ENCODE peak calls at places on chromosomes 11 and 22, in nine cellular contexts. One of them, this sample, is unnamed.

GRCh38 chr22:30127749-30128166 is 47.5 kb downstream of the HORMAD2 start:
- DNase-seq in activated CD8-positive, alpha-beta memory T cell treated with anti-CD3 and anti-CD28 coated beads for 24 hours: no peak
- DNase-seq in glutamatergic neuron: no peak
- DNase-seq in NCI-H146: no peak
- DNase-seq in sciatic nerve: no peak
- DNase-seq in NCI-H460: no peak
- DNase-seq in mucosa of descending colon: no peak
- DNase-seq in heart right ventricle: no peak
- DNase-seq in NAMALWA: no peak
- DNase-seq in this sample: no peak

GRCh38 chr22:44575344-44576268 is 77.6 kb upstream of the RTL6 start:
- DNase-seq in glutamatergic neuron: no peak
- DNase-seq in NCI-H146: no peak
- DNase-seq in activated CD8-positive, alpha-beta memory T cell treated with anti-CD3 and anti-CD28 coated beads for 24 hours: peak; percentile 28
- DNase-seq in heart right ventricle: no peak
- DNase-seq in NCI-H460: no peak
- DNase-seq in NAMALWA: no peak
- DNase-seq in mucosa of descending colon: peak; percentile 18
- DNase-seq in sciatic nerve: peak; percentile 18
- DNase-seq in this sample: no peak

GRCh38 chr11:61505640-61506155 is 2.9 kb upstream of the LRRC10B start:
- DNase-seq in NAMALWA: no peak
- DNase-seq in glutamatergic neuron: no peak
- DNase-seq in NCI-H460: no peak
- DNase-seq in mucosa of descending colon: no peak
- DNase-seq in activated CD8-positive, alpha-beta memory T cell treated with anti-CD3 and anti-CD28 coated beads for 24 hours: no peak
- DNase-seq in sciatic nerve: no peak
- DNase-seq in NCI-H146: no peak
- DNase-seq in heart right ventricle: no peak
- DNase-seq in this sample: peak; percentile 62

GRCh38 chr22:46774456-46775363 is 12.3 kb downstream of the TBC1D22A start:
- DNase-seq in sciatic nerve: no peak
- DNase-seq in NAMALWA: peak; percentile 85
- DNase-seq in NCI-H460: no peak
- DNase-seq in NCI-H146: no peak
- DNase-seq in glutamatergic neuron: no peak
- DNase-seq in mucosa of descending colon: peak; percentile 71
- DNase-seq in activated CD8-positive, alpha-beta memory T cell treated with anti-CD3 and anti-CD28 coated beads for 24 hours: peak; percentile 71
- DNase-seq in heart right ventricle: no peak
- DNase-seq in this sample: peak; percentile 69

GRCh38 chr11:10233581-10233980 is 60.4 kb downstream of the SBF2 start:
- DNase-seq in mucosa of descending colon: no peak
- DNase-seq in NAMALWA: no peak
- DNase-seq in glutamatergic neuron: no peak
- DNase-seq in heart right ventricle: no peak
- DNase-seq in NCI-H146: no peak
- DNase-seq in NCI-H460: no peak
- DNase-seq in sciatic nerve: no peak
- DNase-seq in activated CD8-positive, alpha-beta memory T cell treated with anti-CD3 and anti-CD28 coated beads for 24 hours: no peak
- DNase-seq in this sample: no peak

GRCh38 chr11:27012254-27012921 is 18.5 kb downstream of the FIBIN start:
- DNase-seq in sciatic nerve: peak; percentile 60
- DNase-seq in NCI-H460: no peak
- DNase-seq in NCI-H146: peak; percentile 8
- DNase-seq in mucosa of descending colon: no peak
- DNase-seq in activated CD8-positive, alpha-beta memory T cell treated with anti-CD3 and anti-CD28 coated beads for 24 hours: no peak
- DNase-seq in NAMALWA: no peak
- DNase-seq in glutamatergic neuron: no peak
- DNase-seq in heart right ventricle: no peak
- DNase-seq in this sample: peak; percentile 47

GRCh38 chr22:46614070-46614931 is 5.9 kb upstream of the GRAMD4 start:
- DNase-seq in activated CD8-positive, alpha-beta memory T cell treated with anti-CD3 and anti-CD28 coated beads for 24 hours: peak; percentile 76
- DNase-seq in NAMALWA: peak; percentile 74
- DNase-seq in mucosa of descending colon: no peak
- DNase-seq in sciatic nerve: no peak
- DNase-seq in glutamatergic neuron: no peak
- DNase-seq in NCI-H146: no peak
- DNase-seq in heart right ventricle: no peak
- DNase-seq in NCI-H460: no peak
- DNase-seq in this sample: no peak

GRCh38 chr11:133845413-133845812 is at the start of gene SPATA19:
- DNase-seq in NAMALWA: no peak
- DNase-seq in mucosa of descending colon: no peak
- DNase-seq in activated CD8-positive, alpha-beta memory T cell treated with anti-CD3 and anti-CD28 coated beads for 24 hours: no peak
- DNase-seq in NCI-H146: no peak
- DNase-seq in NCI-H460: no peak
- DNase-seq in heart right ventricle: no peak
- DNase-seq in sciatic nerve: no peak
- DNase-seq in glutamatergic neuron: no peak
- DNase-seq in this sample: no peak

GRCh38 chr11:66432597-66432996 is 6.1 kb downstream of the MRPL11 start:
- DNase-seq in glutamatergic neuron: no peak
- DNase-seq in heart right ventricle: no peak
- DNase-seq in sciatic nerve: no peak
- DNase-seq in NCI-H460: no peak
- DNase-seq in NCI-H146: no peak
- DNase-seq in activated CD8-positive, alpha-beta memory T cell treated with anti-CD3 and anti-CD28 coated beads for 24 hours: no peak
- DNase-seq in mucosa of descending colon: no peak
- DNase-seq in NAMALWA: no peak
- DNase-seq in this sample: no peak

GRCh38 chr22:22930571-22931556 is 43.2 kb downstream of the IGLL5 start:
- DNase-seq in activated CD8-positive, alpha-beta memory T cell treated with anti-CD3 and anti-CD28 coated beads for 24 hours: no peak
- DNase-seq in glutamatergic neuron: no peak
- DNase-seq in heart right ventricle: no peak
- DNase-seq in NAMALWA: peak; percentile 49
- DNase-seq in NCI-H460: no peak
- DNase-seq in sciatic nerve: no peak
- DNase-seq in mucosa of descending colon: no peak
- DNase-seq in NCI-H146: no peak
- DNase-seq in this sample: no peak

This sample was measured in Ammon's horn.